ENCODE peak calls at places on chromosomes 4 and X, in eight cellular contexts. I, U, F, S, M, G, V and O are unnamed samples.

GRCh38 chr4:138329506-138330070 is 87.4 kb upstream of the SLC7A11 start:
- DNase-seq in I (no peak), U (no peak), F (no peak), S (no peak), M (no peak), G (no peak), V (no peak), O (no peak)

GRCh38 chr4:2071912-2072867 is 13.1 kb downstream of the NAT8L start:
- DNase-seq in I (no peak), U (no peak), F (no peak), S (no peak), M (peak), G (no peak), V (no peak), O (no peak)

GRCh38 chr4:144174401-144175067 is 34.0 kb upstream of the GYPA start:
- DNase-seq in I (peak), U (peak), F (no peak), S (peak), M (no peak), G (no peak), V (peak), O (peak)

GRCh38 chr4:165971941-165972340 is 98.9 kb downstream of the TLL1 start:
- DNase-seq in I (no peak), U (peak), F (no peak), S (peak), M (no peak), G (no peak), V (no peak), O (peak)

GRCh38 chrX:115553171-115553570 is 7.8 kb upstream of the PLS3 start:
- DNase-seq in I (no peak), U (no peak), F (no peak), S (no peak), M (no peak), G (no peak), V (no peak), O (no peak)

GRCh38 chr4:13525606-13526281 is 18.6 kb downstream of the NKX3-2 start:
- DNase-seq in I (no peak), U (no peak), F (no peak), S (no peak), M (no peak), G (no peak), V (no peak), O (no peak)

GRCh38 chrX:10972731-10973130 is 138.4 kb upstream of the HCCS start:
- DNase-seq in I (no peak), U (no peak), F (no peak), S (no peak), M (no peak), G (no peak), V (no peak), O (no peak)

GRCh38 chrX:103254171-103254824 is 657 bp downstream of the TCEAL8 start:
- DNase-seq in I (peak), U (peak), F (peak), S (peak), M (peak), G (peak), V (peak), O (peak)

GRCh38 chr4:24701683-24702082 is 93.7 kb upstream of the SOD3 start:
- DNase-seq in I (no peak), U (no peak), F (no peak), S (no peak), M (no peak), G (no peak), V (no peak), O (no peak)

GRCh38 chr4:3321295-3321889 is 28.6 kb downstream of the RGS12 start:
- DNase-seq in I (no peak), U (no peak), F (peak), S (no peak), M (no peak), G (no peak), V (no peak), O (no peak)